ENCODE peak calls at places on chromosome 5, in eight cellular contexts. G is heart left ventricle, R is coronary artery, O is choroid plexus epithelial cell, J is mesothelial cell of epicardium, P is upper lobe of right lung, Y is mammary epithelial cell, H is nephron progenitor cell. W is an unnamed sample.
A peak's percentile ranks its signal among the peaks of the same experiment; 100 is the strongest.

GRCh38 chr5:179221877-179222220 is 123.4 kb downstream of the ADAMTS2 start:
- DNase-seq in G (no peak), R (no peak), O (no peak), J (no peak), P (no peak), Y (no peak), H (no peak), W (no peak)

GRCh38 chr5:68408345-68408871 is 192.9 kb downstream of the PIK3R1 start:
- DNase-seq in G (no peak), R (no peak), O (no peak), J (no peak), P (no peak), Y (no peak), H (no peak), W (no peak)

GRCh38 chr5:68484307-68485068 is 268.9 kb downstream of the PIK3R1 start:
- DNase-seq in G (no peak), R (no peak), O (peak; percentile 74), J (no peak), P (no peak), Y (peak; percentile 31), H (no peak), W (no peak)

GRCh38 chr5:153122416-153122815 is 368.1 kb upstream of the GRIA1 start:
- DNase-seq in G (no peak), R (no peak), O (no peak), J (no peak), P (no peak), Y (no peak), H (no peak), W (no peak)

GRCh38 chr5:57495688-57496087 is 13.1 kb upstream of the ACTBL2 start:
- DNase-seq in G (no peak), R (no peak), O (no peak), J (no peak), P (no peak), Y (no peak), H (no peak), W (no peak)

GRCh38 chr5:163535290-163535689 is 29.9 kb downstream of the MAT2B start:
- DNase-seq in G (no peak), R (no peak), O (no peak), J (no peak), P (no peak), Y (no peak), H (no peak), W (no peak)

GRCh38 chr5:107533946-107534876 is 136.5 kb downstream of the EFNA5 start:
- DNase-seq in G (no peak), R (no peak), O (no peak), J (no peak), P (no peak), Y (no peak), H (no peak), W (no peak)

GRCh38 chr5:163162645-163163044 is 274.8 kb upstream of the CCNG1 start:
- DNase-seq in G (no peak), R (no peak), O (no peak), J (no peak), P (no peak), Y (no peak), H (no peak), W (no peak)

GRCh38 chr5:135073771-135074345 is 39.8 kb upstream of the PITX1 start:
- DNase-seq in G (no peak), R (peak; percentile 50), O (peak; percentile 2), J (no peak), P (no peak), Y (no peak), H (no peak), W (no peak)

GRCh38 chr5:123371575-123372179 is 51.5 kb downstream of the CEP120 start:
- DNase-seq in G (peak; percentile 57), R (no peak), O (peak; percentile 26), J (peak; percentile 18), P (peak; percentile 75), Y (peak; percentile 16), H (peak; percentile 71), W (no peak)

GRCh38 chr5:169161022-169161680 is 139.8 kb downstream of the SLIT3 start:
- DNase-seq in G (no peak), R (peak; percentile 93), O (peak; percentile 33), J (no peak), P (no peak), Y (peak; percentile 79), H (peak; percentile 86), W (no peak)

GRCh38 chr5:56900858-56901578 is 8.4 kb upstream of the SETD9 start:
- DNase-seq in G (no peak), R (no peak), O (peak; percentile 55), J (no peak), P (no peak), Y (peak; percentile 39), H (peak; percentile 28), W (no peak)

GRCh38 chr5:100780376-100780870 is 122.7 kb downstream of the ST8SIA4 start:
- DNase-seq in G (no peak), R (no peak), O (no peak), J (no peak), P (no peak), Y (no peak), H (no peak), W (no peak)

GRCh38 chr5:14685757-14686156 is 21.2 kb downstream of the OTULIN start:
- DNase-seq in G (no peak), R (no peak), O (peak; percentile 81), J (no peak), P (no peak), Y (peak; percentile 53), H (peak; percentile 23), W (no peak)

GRCh38 chr5:91925249-91925648 is 542.1 kb upstream of the ARRDC3 start:
- DNase-seq in G (no peak), R (no peak), O (no peak), J (no peak), P (no peak), Y (no peak), H (no peak), W (no peak)

GRCh38 chr5:124738751-124739559 is 7.5 kb downstream of the ZNF608 start:
- DNase-seq in G (no peak), R (no peak), O (no peak), J (no peak), P (no peak), Y (no peak), H (no peak), W (no peak)

GRCh38 chr5:141957367-141957993 is 522 bp downstream of the PCDH12 start:
- DNase-seq in G (peak; percentile 46), R (no peak), O (no peak), J (no peak), P (no peak), Y (no peak), H (no peak), W (no peak)

GRCh38 chr5:98581416-98581999 is 192.0 kb upstream of the RGMB start:
- DNase-seq in G (no peak), R (no peak), O (peak; percentile 50), J (no peak), P (no peak), Y (no peak), H (no peak), W (no peak)

DNA sequence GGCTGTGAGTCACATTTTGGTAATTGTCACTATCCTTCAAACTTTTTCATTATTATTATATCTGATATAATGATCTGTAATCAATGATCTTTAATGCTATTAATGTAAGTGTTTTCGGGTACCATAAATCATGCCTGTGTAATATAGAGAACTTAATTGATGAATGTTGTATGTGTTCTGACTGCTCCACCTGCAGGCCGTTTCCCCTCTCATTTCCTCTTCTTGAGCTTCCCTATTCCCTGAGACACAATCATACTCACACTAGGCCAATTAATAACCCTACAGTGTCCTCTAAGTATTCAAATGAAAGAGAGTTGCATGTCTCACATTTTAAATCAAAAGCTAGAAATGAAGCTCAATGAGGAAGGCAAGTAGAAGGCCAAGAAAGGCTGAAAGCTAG is 420.9 kb upstream of the SGCD start:
- DNase-seq in G (no peak), R (no peak), O (no peak), J (no peak), P (no peak), Y (no peak), H (no peak), W (no peak)
- TF ChIP-seq CTCF in G (no peak), R (no peak), O (no peak), J (no peak), P (no peak), Y (no peak), H (no peak), W (no peak)

DNA sequence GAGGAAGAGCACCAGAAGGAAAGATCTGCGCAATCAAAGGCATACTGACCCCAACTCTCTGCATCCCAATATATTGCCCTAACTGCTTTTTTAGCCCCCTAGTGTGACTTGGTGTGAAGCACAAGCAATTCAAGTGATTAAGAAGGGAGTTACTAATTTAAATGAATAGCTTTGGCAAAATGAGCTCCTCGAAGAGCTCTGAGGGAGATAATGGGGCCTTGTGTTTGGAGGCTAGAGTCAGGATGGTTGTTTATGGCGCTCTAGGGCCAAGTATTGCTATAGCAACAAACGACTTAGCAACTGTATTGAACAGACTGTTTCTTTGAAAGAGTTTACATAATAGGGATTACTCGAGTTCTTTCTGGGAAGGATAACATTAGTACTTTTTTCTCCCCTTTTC is 11.5 kb upstream of the C5orf58 start:
- DNase-seq in G (no peak), R (no peak), O (peak; percentile 16), J (no peak), P (no peak), Y (no peak), H (no peak), W (no peak)
- TF ChIP-seq CTCF in G (no peak), R (no peak), O (peak; percentile 31), J (no peak), P (no peak), Y (no peak), H (peak; percentile 12), W (no peak)

DNA sequence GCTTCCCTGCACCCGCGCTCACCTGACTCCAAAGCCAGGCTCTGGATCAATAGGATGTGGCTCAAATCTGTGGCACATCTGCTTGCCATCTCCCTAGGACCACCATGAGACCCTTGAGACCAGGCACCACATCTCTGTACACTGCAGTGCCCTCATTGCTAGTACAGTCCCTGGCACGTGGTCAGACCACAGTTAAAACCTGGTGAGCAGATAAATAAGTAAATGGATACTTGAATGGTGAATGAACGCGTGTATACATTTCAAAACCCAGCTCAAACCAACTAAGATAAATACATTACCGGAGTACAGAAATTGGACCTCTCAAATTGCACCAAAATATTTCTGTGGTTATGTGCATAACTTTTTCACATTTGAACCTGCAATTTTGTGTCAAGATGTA is 221.2 kb upstream of the IRX4 start:
- DNase-seq in G (no peak), R (no peak), O (peak; percentile 57), J (no peak), P (no peak), Y (no peak), H (no peak), W (no peak)
- TF ChIP-seq CTCF in G (no peak), R (no peak), O (no peak), J (no peak), P (no peak), Y (no peak), H (no peak), W (no peak)

GRCh38 chr5:114249838-114250237 is 112.0 kb upstream of the KCNN2 start:
- DNase-seq in G (no peak), R (no peak), O (peak; percentile 51), J (no peak), P (no peak), Y (no peak), H (no peak), W (no peak)

GRCh38 chr5:114238771-114239313 is 123.0 kb upstream of the KCNN2 start:
- DNase-seq in G (no peak), R (no peak), O (no peak), J (no peak), P (no peak), Y (no peak), H (no peak), W (no peak)

GRCh38 chr5:114243281-114243982 is 118.4 kb upstream of the KCNN2 start:
- DNase-seq in G (no peak), R (no peak), O (peak; percentile 68), J (no peak), P (no peak), Y (no peak), H (no peak), W (no peak)

GRCh38 chr5:114243983-114244305 is 117.9 kb upstream of the KCNN2 start:
- DNase-seq in G (no peak), R (no peak), O (no peak), J (no peak), P (no peak), Y (no peak), H (no peak), W (no peak)
- TF ChIP-seq CTCF in G (no peak), R (no peak), O (no peak), J (no peak), P (no peak), Y (no peak), H (no peak), W (no peak)

W was measured in keratinocyte.